ENCODE peak calls at places on chromosomes 11 and 22, in four cellular contexts. X is activated CD4-positive, alpha-beta T cell treated with anti-CD3 and anti-CD28 coated beads, Interleukin-2, amount 10 ng/mL, durations not matched to agents 7 days and 5 days; E is effector memory CD4-positive, alpha-beta T cell; L is AG10803. S is an unnamed sample.

GRCh38 chr22:31852691-31853370 is 91.5 kb upstream of the YWHAH start:
- DNase-seq in E (no peak), L (peak; percentile 37), X (no peak), S (no peak)

GRCh38 chr11:93005239-93005638 is 35.8 kb downstream of the MTNR1B start:
- DNase-seq in L (peak; percentile 27), X (no peak), E (no peak), S (no peak)

GRCh38 chr11:17392872-17393271 is 4.4 kb upstream of the KCNJ11 start:
- DNase-seq in E (no peak), L (no peak), X (no peak), S (no peak)

GRCh38 chr22:47883757-47884156 is 1121.3 kb downstream of the TBC1D22A start:
- DNase-seq in E (no peak), X (no peak), L (no peak), S (no peak)

GRCh38 chr11:126188332-126189108 is 22.9 kb downstream of the RPUSD4 start:
- DNase-seq in L (no peak), E (no peak), X (no peak), S (no peak)

GRCh38 chr22:50408311-50408710 is 65.2 kb downstream of the PPP6R2 start:
- DNase-seq in E (no peak), L (no peak), X (no peak), S (no peak)

GRCh38 chr11:131033151-131033651 is 116.9 kb upstream of the SNX19 start:
- DNase-seq in L (peak; percentile 87), X (no peak), E (no peak), S (peak; percentile 12)

GRCh38 chr11:40290031-40290650 is 1169.3 kb downstream of the LRRC4C start:
- DNase-seq in X (no peak), E (no peak), L (no peak), S (no peak)

GRCh38 chr22:49930596-49931412 is 12.4 kb downstream of the CRELD2 start:
- DNase-seq in X (peak; percentile 54), L (peak; percentile 69), E (peak; percentile 23), S (peak; percentile 78)

GRCh38 chr11:8205566-8205965 is 36.7 kb upstream of the RIC3 start:
- DNase-seq in L (no peak), X (no peak), E (no peak), S (no peak)

GRCh38 chr11:70796601-70797000 is 398.3 kb downstream of the CTTN start:
- DNase-seq in E (no peak), X (no peak), L (no peak), S (peak; percentile 18)

GRCh38 chr22:44023404-44024287 is 456 bp upstream of the PARVB start:
- DNase-seq in L (peak; percentile 46), X (peak; percentile 30), E (no peak), S (no peak)

GRCh38 chr22:38504731-38505594 is 1.1 kb downstream of the DDX17 start:
- DNase-seq in L (peak; percentile 60), E (peak; percentile 27), X (peak; percentile 65), S (no peak)

GRCh38 chr11:15159085-15159484 is 44.4 kb downstream of the INSC start:
- DNase-seq in E (no peak), L (peak; percentile 53), X (no peak), S (peak; percentile 28)

GRCh38 chr11:128437137-128437536 is 150.2 kb downstream of the ETS1 start:
- DNase-seq in E (no peak), X (no peak), L (peak; percentile 79), S (no peak)

GRCh38 chr11:17544181-17544622 is at the start of gene USH1C:
- DNase-seq in E (no peak), L (no peak), X (peak; percentile 10), S (peak; percentile 29)

GRCh38 chr11:28730336-28730735 is 622.1 kb downstream of the METTL15 start:
- DNase-seq in L (peak; percentile 29), E (no peak), X (no peak), S (no peak)

GRCh38 chr11:12769834-12770345 is 95.7 kb downstream of the TEAD1 start:
- DNase-seq in L (peak; percentile 89), X (no peak), E (no peak), S (peak; percentile 18)

GRCh38 chr22:49156662-49157285 is 670.9 kb downstream of the BRD1 start:
- DNase-seq in X (no peak), L (no peak), E (no peak), S (no peak)

GRCh38 chr11:68778205-68778604 is 26.9 kb upstream of the TESMIN start:
- DNase-seq in E (no peak), X (no peak), L (no peak), S (no peak)

GRCh38 chr22:42928969-42929837 is 72.1 kb upstream of the ARFGAP3 start:
- DNase-seq in E (no peak), X (no peak), L (peak; percentile 62), S (no peak)

GRCh38 chr11:62710001-62710345 is 2.5 kb downstream of the GNG3 start:
- DNase-seq in E (no peak), L (peak; percentile 50), X (peak; percentile 39), S (no peak)

GRCh38 chr11:10409207-10409661 is 45.8 kb upstream of the AMPD3 start:
- DNase-seq in E (no peak), X (no peak), L (no peak), S (no peak)

GRCh38 chr11:79331251-79331901 is 109.5 kb downstream of the TENM4 start:
- DNase-seq in X (no peak), L (no peak), E (no peak), S (no peak)

GRCh38 chr11:17564687-17565042 is 17.6 kb downstream of the OTOG start:
- DNase-seq in E (no peak), X (no peak), L (no peak), S (no peak)

GRCh38 chr11:113265343-113265742 is 49.0 kb upstream of the TTC12 start:
- DNase-seq in L (no peak), E (no peak), X (no peak), S (no peak)

GRCh38 chr11:68317147-68317785 is 4.9 kb downstream of the LRP5 start:
- DNase-seq in L (no peak), X (no peak), E (no peak), S (no peak)

GRCh38 chr11:8209208-8209807 is 40.5 kb upstream of the RIC3 start:
- DNase-seq in X (no peak), L (no peak), E (no peak), S (no peak)

GRCh38 chr11:33222052-33222451 is 35.1 kb upstream of the HIPK3 start:
- DNase-seq in L (no peak), E (no peak), X (no peak), S (no peak)

GRCh38 chr11:10109836-10110235 is 184.2 kb downstream of the SBF2 start:
- DNase-seq in E (no peak), L (peak; percentile 98), X (no peak), S (no peak)

GRCh38 chr22:19646383-19646782 is 67.9 kb upstream of the SEPTIN5 start:
- DNase-seq in X (no peak), L (no peak), E (no peak), S (no peak)

GRCh38 chr11:61110255-61111059 is 8.2 kb downstream of the CD5 start:
- DNase-seq in E (peak; percentile 39), L (no peak), X (no peak), S (no peak)

GRCh38 chr11:64790205-64791095 is 12.1 kb upstream of the SF1 start:
- DNase-seq in X (no peak), L (no peak), E (no peak), S (no peak)

GRCh38 chr11:36258730-36259360 is 30.4 kb downstream of the COMMD9 start:
- DNase-seq in L (peak; percentile 81), X (peak; percentile 19), E (no peak), S (peak; percentile 36)

S was measured in HCT116.